ENCODE peak calls at places on chromosomes 7 and 10, in eight cellular contexts. L is chondrocyte, O is NCI-H1436, M is HFF-Myc, H is GM04504, R is mesothelial cell of epicardium, K is astrocyte of the spinal cord, F is activated gamma-delta T cell. T is an unnamed sample.

GRCh38 chr10:6363516-6363915 is 160.8 kb downstream of the PFKFB3 start:
- DNase-seq in R (no peak), O (no peak), F (no peak), M (no peak), H (no peak), L (no peak), K (no peak), T (no peak)

GRCh38 chr10:70682920-70683600 is 10.8 kb downstream of the ADAMTS14 start:
- DNase-seq in R (no peak), K (no peak), O (no peak), M (no peak), F (no peak), L (peak), H (no peak), T (no peak)

GRCh38 chr10:69721690-69722310 is 79.9 kb upstream of the COL13A1 start:
- DNase-seq in R (no peak), O (no peak), M (no peak), H (no peak), L (no peak), K (peak), F (no peak), T (peak)

GRCh38 chr10:124671486-124672075 is 72.6 kb downstream of the FAM53B start:
- DNase-seq in R (no peak), H (no peak), L (no peak), M (no peak), K (no peak), O (peak), F (no peak), T (peak)

GRCh38 chr7:92850506-92850905 is 14.1 kb upstream of the CDK6 start:
- DNase-seq in R (no peak), L (no peak), F (no peak), O (no peak), H (no peak), M (no peak), K (no peak), T (no peak)

GRCh38 chr7:130182990-130183389 is 22.2 kb downstream of the TMEM209 start:
- DNase-seq in F (no peak), R (no peak), L (no peak), H (no peak), M (no peak), K (no peak), O (no peak), T (no peak)

GRCh38 chr7:5477723-5478531 is 54.3 kb upstream of the TNRC18 start:
- DNase-seq in K (no peak), R (no peak), H (no peak), M (no peak), F (no peak), O (peak), L (no peak), T (peak)

GRCh38 chr10:116460219-116460618 is 32.6 kb downstream of the PNLIPRP3 start:
- DNase-seq in H (no peak), R (no peak), M (no peak), K (no peak), F (no peak), L (no peak), O (no peak), T (no peak)

GRCh38 chr7:1134951-1135350 is 25.0 kb downstream of the ZFAND2A start:
- DNase-seq in R (no peak), H (no peak), K (no peak), M (no peak), O (no peak), L (no peak), F (no peak), T (no peak)

GRCh38 chr7:29488977-29489376 is 74.7 kb upstream of the PRR15 start:
- DNase-seq in R (no peak), M (no peak), O (no peak), H (peak), K (peak), F (no peak), L (no peak), T (peak)

GRCh38 chr10:33098966-33099663 is 141.1 kb upstream of the ITGB1 start:
- DNase-seq in K (no peak), M (no peak), R (no peak), O (no peak), L (no peak), H (no peak), F (no peak), T (no peak)

GRCh38 chr7:120110169-120110568 is 162.8 kb upstream of the KCND2 start:
- DNase-seq in K (no peak), F (no peak), R (no peak), M (no peak), O (no peak), L (no peak), H (no peak), T (no peak)

GRCh38 chr7:107009846-107010203 is 34.7 kb upstream of the PRKAR2B start:
- DNase-seq in R (no peak), O (no peak), K (no peak), M (no peak), L (no peak), H (no peak), F (no peak), T (no peak)

GRCh38 chr7:156906281-156906680 is 13.3 kb upstream of the LMBR1 start:
- DNase-seq in F (no peak), M (peak), H (no peak), O (no peak), K (no peak), L (no peak), R (no peak), T (no peak)

GRCh38 chr7:150362989-150363769 is 5.4 kb upstream of the REPIN1 start:
- DNase-seq in O (no peak), F (no peak), H (no peak), K (no peak), M (no peak), L (no peak), R (no peak), T (no peak)

GRCh38 chr7:99079104-99079503 is 64.8 kb downstream of the SMURF1 start:
- DNase-seq in H (no peak), M (no peak), R (no peak), O (no peak), L (no peak), K (no peak), F (no peak), T (no peak)

T was measured in astrocyte of the hippocampus.